ENCODE peak calls at places on chromosomes 1 and 21, in four cellular contexts. N, H, W and U are unnamed samples. For H3K4me1, the result is how much of the 10 kb centered on the place peaks cover.

GRCh38 chr1:243542726-243543415 is 287.0 kb downstream of the SDCCAG8 start:
- DNase-seq in N (no peak), W (no peak), H (no peak), U (no peak)

GRCh38 chr1:20147846-20148570 is 8.9 kb downstream of the PLA2G2F start:
- DNase-seq in H (no peak), W (no peak), N (no peak), U (no peak)

GRCh38 chr1:181137217-181137743 is 48.8 kb downstream of the IER5 start:
- DNase-seq in N (no peak), H (no peak), W (no peak), U (no peak)

GRCh38 chr21:35426897-35427296 is 377.8 kb upstream of the RUNX1 start:
- DNase-seq in H (no peak), N (no peak), W (no peak), U (no peak)

GRCh38 chr1:38308780-38309179 is 262.2 kb upstream of the POU3F1 start:
- DNase-seq in N (no peak), H (no peak), W (no peak), U (no peak)

GRCh38 chr1:202270871-202271326 is 70.8 kb downstream of the UBE2T start:
- DNase-seq in W (peak), H (no peak), N (no peak), U (peak)

GRCh38 chr1:9279172-9279840 is 13.4 kb upstream of the SPSB1 start:
- DNase-seq in H (no peak), W (no peak), N (no peak), U (peak)

GRCh38 chr1:198556969-198557368 is 16.5 kb upstream of the ATP6V1G3 start:
- DNase-seq in N (no peak), H (no peak), W (no peak), U (peak)

GRCh38 chr1:154720328-154721301 is 112.6 kb upstream of the ADAR start:
- DNase-seq in H (no peak), N (no peak), W (no peak), U (no peak)

GRCh38 chr1:35674111-35674510 is 32.8 kb upstream of the PSMB2 start:
- DNase-seq in H (no peak), N (no peak), W (peak), U (no peak)

GRCh38 chr1:230385173-230385480 is 41.0 kb downstream of the PGBD5 start:
- DNase-seq in H (no peak), N (no peak), W (no peak), U (no peak)

GRCh38 chr1:70871790-70872189 is 175.8 kb downstream of the PTGER3 start:
- DNase-seq in N (no peak), H (no peak), W (no peak), U (no peak)

GRCh38 chr1:9436258-9436657 is 103.0 kb upstream of the SLC25A33 start:
- DNase-seq in N (no peak), H (no peak), W (no peak), U (no peak)

GRCh38 chr1:6008084-6008415 is 15.8 kb upstream of the NPHP4 start:
- DNase-seq in H (peak), W (no peak), N (no peak), U (peak)

GRCh38 chr1:114377356-114377755 is 133.6 kb downstream of the TRIM33 start:
- DNase-seq in W (no peak), N (no peak), H (no peak), U (no peak)

GRCh38 chr1:178938959-178939317 is 68.1 kb upstream of the ANGPTL1 start:
- DNase-seq in W (peak), N (no peak), H (peak), U (peak)

GRCh38 chr1:178937770-178938169 is 66.9 kb upstream of the ANGPTL1 start:
- DNase-seq in N (no peak), W (peak), H (no peak), U (no peak)

GRCh38 chr1:178940022-178940765 is 69.3 kb upstream of the ANGPTL1 start:
- DNase-seq in H (no peak), N (no peak), W (peak), U (no peak)

GRCh38 chr1:178939328-178939727 is 68.5 kb upstream of the ANGPTL1 start:
- DNase-seq in W (peak), H (no peak), N (no peak), U (no peak)

GRCh38 chr1:178938281-178938958 is 67.5 kb upstream of the ANGPTL1 start:
- DNase-seq in N (no peak), W (peak), H (no peak), U (no peak)
- H3K4me1 ChIP-seq in N (under half), W (half or more), H (under half), U (under half)

DNA sequence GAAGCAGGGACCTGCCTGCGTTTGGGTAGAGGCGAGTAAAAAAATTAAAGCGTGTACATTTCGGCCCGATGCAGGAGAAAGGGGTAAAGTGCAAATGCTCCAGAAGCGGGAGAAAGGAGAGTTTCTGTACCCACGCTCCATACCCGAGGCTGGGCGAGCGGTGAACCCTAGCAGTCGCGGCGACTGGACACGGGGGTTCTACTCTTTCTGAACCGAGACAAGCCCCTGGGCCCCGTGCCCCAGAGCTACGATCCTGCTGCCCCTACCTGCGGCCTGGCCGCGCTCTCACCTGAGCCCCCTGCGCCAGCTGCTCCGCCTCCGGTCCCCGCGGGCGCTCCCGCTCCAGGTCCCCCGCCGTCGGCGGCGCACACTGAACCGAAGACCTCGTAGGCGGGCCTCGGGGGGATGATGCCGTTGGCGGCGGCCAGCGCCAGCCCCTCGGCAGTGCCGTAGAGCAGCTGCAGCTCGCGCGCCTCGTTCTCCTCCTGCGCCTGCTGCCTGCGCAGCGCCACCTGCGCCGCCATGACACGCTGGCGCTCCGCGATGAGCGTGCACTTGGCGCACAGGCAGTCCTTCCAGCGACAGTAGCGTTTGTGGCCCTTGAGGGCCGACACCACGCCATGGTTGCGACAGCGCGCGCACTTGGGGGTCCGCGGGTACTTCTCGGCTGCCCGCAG is 2.4 kb downstream of the DMRTA2 start:
- DNase-seq in H (no peak), W (no peak), N (no peak), U (no peak)
- H3K4me1 ChIP-seq in H (half or more), W (half or more), N (under half), U (under half)

GRCh38 chr21:41402796-41403195 is 23.2 kb upstream of the MX1 start:
- DNase-seq in W (peak), N (no peak), H (peak), U (no peak)

GRCh38 chr21:41403966-41404365 is 22.1 kb upstream of the MX1 start:
- DNase-seq in W (peak), N (no peak), H (peak), U (no peak)

GRCh38 chr21:41403331-41403730 is 22.7 kb upstream of the MX1 start:
- DNase-seq in H (no peak), W (peak), N (no peak), U (no peak)

GRCh38 chr21:41399401-41399800 is 26.6 kb upstream of the MX1 start:
- DNase-seq in H (no peak), N (no peak), W (peak), U (no peak)

DNA sequence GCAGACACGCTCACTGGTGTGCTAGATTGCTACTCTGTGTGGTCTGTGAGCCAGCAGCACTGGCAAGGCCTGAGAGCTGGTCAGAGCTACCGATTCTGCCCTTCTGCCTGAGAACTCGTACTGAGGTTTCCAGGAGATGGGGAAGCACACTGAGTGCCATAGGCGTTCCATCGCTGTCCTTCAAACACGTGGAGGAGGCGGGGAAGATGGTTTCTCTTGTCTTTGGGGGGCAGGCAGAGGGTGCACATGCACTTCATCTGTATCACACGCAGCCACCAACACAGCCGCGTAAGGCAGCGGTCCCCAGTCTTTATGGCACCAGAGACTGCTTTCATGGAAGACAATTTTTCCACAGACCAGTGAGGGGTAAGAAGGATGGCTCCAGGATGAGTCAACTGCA is 23.8 kb upstream of the MX1 start:
- DNase-seq in N (no peak), H (peak), W (peak), U (no peak)
- H3K4me1 ChIP-seq in N (under half), H (under half), W (under half), U (under half)

DNA sequence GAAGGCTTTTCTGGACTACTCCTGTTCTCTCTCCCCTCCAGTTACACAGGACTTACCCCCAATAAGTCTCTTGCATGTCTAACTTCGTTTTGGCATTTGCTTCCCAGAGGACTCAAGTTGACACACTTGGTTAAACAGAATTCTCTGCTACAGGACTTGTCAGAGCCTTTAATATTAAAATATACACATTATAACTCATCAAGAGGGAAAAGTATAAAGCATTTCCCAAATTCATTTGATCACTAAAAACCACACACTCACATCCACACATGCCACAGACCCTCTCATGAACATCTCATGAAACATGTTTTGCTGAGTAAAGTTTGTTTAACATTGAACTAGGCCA is 8.7 kb upstream of the CAPN2 start:
- DNase-seq in W (no peak), H (no peak), N (no peak), U (no peak)
- H3K4me1 ChIP-seq in W (half or more), H (half or more), N (under half), U (under half)

DNA sequence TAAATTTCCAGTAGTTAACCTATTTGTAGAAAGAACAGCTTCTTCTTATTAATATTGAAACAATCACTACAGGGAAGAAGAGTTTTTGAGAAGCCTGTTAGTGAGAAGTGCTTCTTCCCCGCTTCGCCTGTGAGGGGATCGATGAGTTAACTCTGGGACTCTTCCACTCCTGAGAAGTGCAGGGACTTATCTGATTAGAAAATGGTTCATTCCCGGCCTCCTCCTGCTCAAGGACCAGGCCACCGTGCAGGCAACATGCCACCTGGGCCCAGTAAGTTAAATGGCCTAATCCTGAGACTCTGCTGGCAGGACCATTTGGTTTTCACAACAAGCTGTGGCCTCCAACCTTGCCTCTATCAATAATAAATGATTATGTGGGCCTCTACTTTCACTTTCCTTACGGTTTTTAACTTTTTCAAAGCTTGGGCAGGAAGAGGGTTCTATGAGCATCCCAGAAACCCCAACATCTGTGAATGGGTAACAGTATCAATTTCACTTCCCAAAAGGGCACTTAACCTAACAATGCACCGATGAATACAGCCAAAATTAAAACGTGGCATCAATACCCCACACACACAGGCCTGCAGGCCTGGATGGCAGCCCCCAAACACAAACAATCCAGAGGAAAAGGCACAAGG is 33.1 kb downstream of the SIPA1L2 start:
- DNase-seq in N (no peak), H (no peak), W (no peak), U (no peak)
- H3K4me1 ChIP-seq in N (under half), H (half or more), W (under half), U (under half)

GRCh38 chr21:44617071-44617501 is 5.2 kb downstream of the KRTAP10-8 start:
- DNase-seq in N (no peak), H (no peak), W (no peak), U (no peak)
- H3K4me1 ChIP-seq in N (under half), H (under half), W (under half), U (under half)

DNA sequence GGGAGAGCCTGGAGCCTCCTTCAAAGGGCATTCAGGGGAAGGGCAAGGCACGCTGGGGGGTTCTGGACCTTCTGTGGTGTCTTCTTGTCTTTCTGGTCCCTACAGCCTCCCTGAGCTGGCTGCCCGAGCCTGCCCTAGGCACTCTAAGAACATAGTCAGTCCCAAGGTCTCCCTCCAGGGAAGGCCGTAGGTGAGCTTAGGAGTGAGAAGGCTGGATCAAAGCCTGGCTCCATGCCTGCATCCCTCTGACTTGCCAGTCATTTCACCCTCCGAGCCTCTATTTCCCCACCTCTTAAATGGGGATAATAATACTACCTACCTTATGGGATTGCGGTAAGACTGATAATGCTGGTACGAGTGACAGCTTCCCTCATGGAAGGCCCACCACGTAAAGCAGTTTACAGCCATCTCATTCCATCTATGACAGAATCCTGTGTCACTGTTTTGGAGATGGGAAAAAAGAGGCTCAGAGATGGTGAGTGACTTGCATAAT is 20.8 kb downstream of the PTPRF start:
- DNase-seq in W (no peak), H (no peak), N (no peak), U (no peak)
- H3K4me1 ChIP-seq in W (under half), H (under half), N (under half), U (under half)

DNA sequence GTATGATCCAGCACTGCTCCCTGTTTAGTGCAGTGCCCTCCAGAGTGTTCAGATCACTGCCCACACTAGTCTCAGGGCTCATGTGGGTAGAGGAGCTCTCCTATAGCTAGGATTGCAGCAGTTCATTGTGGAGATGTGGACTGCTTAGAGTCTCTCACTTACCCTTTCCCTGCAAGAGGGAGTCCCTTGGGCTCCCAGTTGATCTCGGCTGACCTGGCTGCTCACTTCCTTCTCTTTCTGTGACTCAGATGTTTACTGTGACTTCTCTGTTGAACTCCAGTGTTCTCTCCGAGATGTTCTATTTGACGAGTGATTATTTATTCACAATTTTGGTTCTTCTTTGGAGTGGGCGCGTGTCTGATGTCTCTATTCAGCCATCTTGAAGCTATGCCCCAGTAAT is 141.9 kb downstream of the PTBP2 start:
- DNase-seq in N (no peak), W (no peak), H (no peak), U (no peak)
- H3K4me1 ChIP-seq in N (under half), W (under half), H (under half), U (under half)